ENCODE peak calls at places on chromosomes 11 and 22, in eight cellular contexts. O is body of pancreas; L is right lobe of liver; M is heart left ventricle; B is tibial nerve; Q is AG04450; U is K562; I is CD8-positive, alpha-beta T cell. K is an unnamed sample.

GRCh38 chr11:76008474-76008873 is 193.5 kb downstream of the UVRAG start:
- DNase-seq in O (no peak), L (no peak), M (no peak), B (no peak), Q (no peak), U (no peak), I (no peak), K (no peak)

GRCh38 chr11:20261526-20261925 is 101.3 kb upstream of the DBX1 start:
- DNase-seq in O (no peak), L (no peak), M (no peak), B (no peak), Q (no peak), U (no peak), I (no peak), K (no peak)

GRCh38 chr11:73322111-73322985 is 14.3 kb downstream of the ARHGEF17 start:
- DNase-seq in O (no peak), L (no peak), M (no peak), B (no peak), Q (no peak), U (no peak), I (no peak), K (no peak)

GRCh38 chr11:30914143-30914762 is 328.1 kb upstream of the MPPED2 start:
- DNase-seq in O (peak), L (no peak), M (peak), B (no peak), Q (peak), U (peak), I (peak), K (no peak)

GRCh38 chr22:45064313-45065268 is 54.8 kb upstream of the PHF21B start:
- DNase-seq in O (no peak), L (no peak), M (no peak), B (no peak), Q (peak), U (peak), I (peak), K (no peak)

GRCh38 chr11:128963744-128964340 is 21.2 kb upstream of the TP53AIP1 start:
- DNase-seq in O (no peak), L (no peak), M (no peak), B (no peak), Q (no peak), U (no peak), I (no peak), K (no peak)

GRCh38 chr11:27700351-27701261 is at the start of gene BDNF:
- DNase-seq in O (no peak), L (peak), M (no peak), B (no peak), Q (no peak), U (no peak), I (no peak), K (no peak)

GRCh38 chr11:124961972-124962609 is 8.1 kb downstream of the CCDC15 start:
- DNase-seq in O (peak), L (no peak), M (no peak), B (no peak), Q (peak), U (peak), I (no peak), K (no peak)

GRCh38 chr11:126061707-126062678 is 673 bp downstream of the CDON start:
- DNase-seq in O (peak), L (peak), M (peak), B (no peak), Q (no peak), U (no peak), I (peak), K (peak)

GRCh38 chr22:24025475-24025874 is 14.4 kb downstream of the CABIN1 start:
- DNase-seq in O (no peak), L (no peak), M (no peak), B (no peak), Q (no peak), U (no peak), I (no peak), K (no peak)

GRCh38 chr11:119149371-119150275 is 771 bp downstream of the ABCG4 start:
- DNase-seq in O (no peak), L (no peak), M (no peak), B (no peak), Q (no peak), U (no peak), I (peak), K (no peak)

GRCh38 chr11:87097582-87097981 is 59.8 kb downstream of the TMEM135 start:
- DNase-seq in O (peak), L (no peak), M (no peak), B (no peak), Q (peak), U (peak), I (peak), K (no peak)

GRCh38 chr11:30789270-30789669 is 203.1 kb upstream of the MPPED2 start:
- DNase-seq in O (no peak), L (no peak), M (no peak), B (no peak), Q (no peak), U (no peak), I (no peak), K (no peak)

GRCh38 chr11:34180045-34180813 is 74.8 kb downstream of the NAT10 start:
- DNase-seq in O (no peak), L (no peak), M (no peak), B (no peak), Q (no peak), U (no peak), I (no peak), K (no peak)

GRCh38 chr11:100687032-100687629 is at the start of gene ARHGAP42:
- DNase-seq in O (peak), L (peak), M (peak), B (peak), Q (no peak), U (peak), I (no peak), K (peak)

GRCh38 chr11:126332221-126332711 is 23.2 kb upstream of the ST3GAL4 start:
- DNase-seq in O (no peak), L (peak), M (peak), B (peak), Q (peak), U (no peak), I (no peak), K (no peak)

GRCh38 chr11:60924906-60925684 is 835 bp downstream of the TMEM132A start:
- DNase-seq in O (no peak), L (no peak), M (no peak), B (no peak), Q (no peak), U (no peak), I (no peak), K (no peak)

GRCh38 chr11:19714387-19715363 is 2.0 kb downstream of the NAV2 start:
- DNase-seq in O (peak), L (no peak), M (peak), B (no peak), Q (peak), U (peak), I (no peak), K (peak)

GRCh38 chr11:42410251-42410956 is 901.4 kb upstream of the API5 start:
- DNase-seq in O (no peak), L (no peak), M (no peak), B (no peak), Q (no peak), U (no peak), I (no peak), K (no peak)

GRCh38 chr11:14974723-14975587 is 2.8 kb upstream of the CALCA start:
- DNase-seq in O (peak), L (peak), M (peak), B (no peak), Q (no peak), U (peak), I (peak), K (no peak)

GRCh38 chr11:40491341-40491740 is 968.1 kb downstream of the LRRC4C start:
- DNase-seq in O (no peak), L (no peak), M (no peak), B (no peak), Q (no peak), U (no peak), I (no peak), K (no peak)

GRCh38 chr11:78380615-78381029 is 37.0 kb downstream of the GAB2 start:
- DNase-seq in O (no peak), L (no peak), M (no peak), B (no peak), Q (peak), U (peak), I (no peak), K (no peak)

GRCh38 chr11:27701262-27702105 is 1.2 kb upstream of the BDNF start:
- DNase-seq in O (no peak), L (no peak), M (peak), B (no peak), Q (no peak), U (peak), I (no peak), K (no peak)

GRCh38 chr11:2298795-2299747 is 2.6 kb downstream of the C11orf21 start:
- DNase-seq in O (peak), L (peak), M (peak), B (no peak), Q (no peak), U (peak), I (peak), K (peak)

GRCh38 chr11:112321521-112322172 is 61.0 kb upstream of the PLET1 start:
- DNase-seq in O (peak), L (peak), M (no peak), B (no peak), Q (peak), U (no peak), I (no peak), K (peak)
- H3K27ac ChIP-seq in O (peak), L (peak), M (no peak), B (no peak), Q (peak), U (no peak), I (no peak), K (peak)

GRCh38 chr22:46219650-46220049 is 30.4 kb downstream of the CDPF1 start:
- DNase-seq in O (no peak), L (peak), M (no peak), B (no peak), Q (no peak), U (no peak), I (no peak), K (no peak)

GRCh38 chr22:46213052-46213451 is 37.0 kb downstream of the CDPF1 start:
- DNase-seq in O (no peak), L (no peak), M (no peak), B (no peak), Q (no peak), U (no peak), I (no peak), K (no peak)

GRCh38 chr22:46214149-46214548 is 35.9 kb downstream of the CDPF1 start:
- DNase-seq in O (no peak), L (no peak), M (no peak), B (no peak), Q (no peak), U (no peak), I (no peak), K (no peak)

GRCh38 chr22:46212195-46212594 is 37.9 kb downstream of the CDPF1 start:
- DNase-seq in O (no peak), L (no peak), M (no peak), B (no peak), Q (no peak), U (no peak), I (no peak), K (no peak)

GRCh38 chr22:46214616-46215015 is 35.5 kb downstream of the CDPF1 start:
- DNase-seq in O (no peak), L (no peak), M (no peak), B (no peak), Q (no peak), U (no peak), I (no peak), K (no peak)
- H3K27ac ChIP-seq in O (no peak), L (no peak), M (no peak), B (no peak), Q (no peak), U (no peak), I (no peak), K (no peak)

GRCh38 chr22:50628543-50629134 is 687 bp upstream of the ARSA start:
- DNase-seq in O (no peak), L (no peak), M (no peak), B (no peak), Q (no peak), U (no peak), I (peak), K (no peak)
- H3K27ac ChIP-seq in O (peak), L (peak), M (peak), B (peak), Q (no peak), U (peak), I (peak), K (peak)

GRCh38 chr22:37819100-37819433 is 4.1 kb upstream of the GALR3 start:
- DNase-seq in O (no peak), L (no peak), M (no peak), B (no peak), Q (no peak), U (no peak), I (no peak), K (no peak)
- H3K27ac ChIP-seq in O (no peak), L (no peak), M (no peak), B (no peak), Q (no peak), U (no peak), I (no peak), K (no peak)

K was measured in lung.